ENCODE peak calls at places on chromosomes 6 and 20, in five cellular contexts. E is esophagus squamous epithelium, K is right atrium auricular region, Y is HFFc6, Q is ecto neural progenitor cell. D is an unnamed sample.

GRCh38 chr6:79467716-79468115 is 69.5 kb downstream of the LCA5 start:
- DNase-seq in Y (peak), E (no peak), Q (no peak), K (no peak), D (no peak)

GRCh38 chr6:112470950-112471349 is 123.8 kb downstream of the RFPL4B start:
- DNase-seq in Y (no peak), E (no peak), Q (no peak), K (no peak), D (no peak)

GRCh38 chr6:72968704-72969103 is 256.6 kb downstream of the KHDC1L start:
- DNase-seq in E (no peak), K (no peak), Y (no peak), Q (no peak), D (no peak)

GRCh38 chr6:81609736-81610135 is 142.7 kb downstream of the TENT5A start:
- DNase-seq in K (no peak), E (no peak), Y (no peak), Q (no peak), D (no peak)

GRCh38 chr20:38109657-38110524 is 55.2 kb downstream of the TGM2 start:
- DNase-seq in E (no peak), Q (no peak), K (peak), Y (peak), D (no peak)

GRCh38 chr20:36467076-36467999 is 74.0 kb upstream of the MYL9 start:
- DNase-seq in Y (peak), E (no peak), Q (no peak), K (peak), D (no peak)

GRCh38 chr6:62775427-62776022 is 435.7 kb upstream of the FKBP1C start:
- DNase-seq in K (no peak), E (no peak), Y (no peak), Q (no peak), D (peak)

GRCh38 chr20:15842872-15843271 is 730.4 kb downstream of the KIF16B start:
- DNase-seq in E (no peak), Q (no peak), Y (no peak), K (no peak), D (no peak)

D was measured in neuronal stem cell.